ENCODE peak calls at places on chromosomes 3 and 15, in five cellular contexts. D is hepatocyte, Q is HCT116, Z is OCI-LY7, S is A549. T is an unnamed sample.

GRCh38 chr3:52838561-52839267 is 3.9 kb upstream of the MUSTN1 start:
- DNase-seq in D (no peak), Q (no peak), Z (no peak), S (no peak), T (no peak)

GRCh38 chr15:63350178-63350621 is 31.4 kb downstream of the CA12 start:
- DNase-seq in D (no peak), Q (no peak), Z (no peak), S (no peak), T (no peak)

GRCh38 chr15:54582863-54583643 is 604.8 kb downstream of the UNC13C start:
- DNase-seq in D (no peak), Q (no peak), Z (no peak), S (no peak), T (no peak)

GRCh38 chr3:26768068-26768651 is 145.6 kb downstream of the LRRC3B start:
- DNase-seq in D (no peak), Q (no peak), Z (no peak), S (no peak), T (no peak)

GRCh38 chr3:74214286-74214685 is 400.2 kb downstream of the CNTN3 start:
- DNase-seq in D (no peak), Q (no peak), Z (no peak), S (no peak), T (peak)

GRCh38 chr15:26767169-26767670 is 5.6 kb downstream of the GABRB3 start:
- DNase-seq in D (no peak), Q (no peak), Z (no peak), S (peak), T (no peak)

GRCh38 chr3:17401912-17402311 is 340.5 kb downstream of the TBC1D5 start:
- DNase-seq in D (no peak), Q (no peak), Z (no peak), S (no peak), T (no peak)

GRCh38 chr15:42608110-42608531 is 32.7 kb downstream of the STARD9 start:
- DNase-seq in D (no peak), Q (no peak), Z (peak), S (no peak), T (peak)

GRCh38 chr15:64249406-64249805 is 86.6 kb upstream of the PPIB start:
- DNase-seq in D (peak), Q (no peak), Z (no peak), S (no peak), T (peak)

GRCh38 chr3:194937751-194938358 is 252.2 kb downstream of the FAM43A start:
- DNase-seq in D (no peak), Q (no peak), Z (no peak), S (no peak), T (no peak)

GRCh38 chr3:122247087-122247824 is 63.8 kb downstream of the CASR start:
- DNase-seq in D (no peak), Q (no peak), Z (peak), S (no peak), T (no peak)

GRCh38 chr3:185688808-185689207 is 102.7 kb downstream of the SENP2 start:
- DNase-seq in D (peak), Q (peak), Z (no peak), S (peak), T (peak)

GRCh38 chr15:77753238-77753873 is 120.6 kb upstream of the LINGO1 start:
- DNase-seq in D (peak), Q (no peak), Z (peak), S (no peak), T (no peak)

GRCh38 chr3:170222647-170223541 is 670 bp downstream of the PRKCI start:
- DNase-seq in D (peak), Q (no peak), Z (peak), S (peak), T (no peak)

GRCh38 chr3:171399842-171400241 is 60.4 kb downstream of the TNIK start:
- DNase-seq in D (no peak), Q (no peak), Z (no peak), S (no peak), T (no peak)

GRCh38 chr3:108036401-108036800 is 54.4 kb downstream of the CD47 start:
- DNase-seq in D (no peak), Q (no peak), Z (no peak), S (no peak), T (no peak)

GRCh38 chr3:57956119-57956832 is 51.9 kb upstream of the FLNB start:
- DNase-seq in D (no peak), Q (no peak), Z (no peak), S (no peak), T (peak)

GRCh38 chr3:44924102-44925084 is 50.0 kb downstream of the TGM4 start:
- DNase-seq in D (no peak), Q (no peak), Z (no peak), S (no peak), T (peak)

GRCh38 chr15:74958908-74959642 is 2.5 kb upstream of the RPP25 start:
- DNase-seq in D (no peak), Q (no peak), Z (no peak), S (no peak), T (no peak)

GRCh38 chr3:36416660-36417059 is 36.4 kb downstream of the STAC start:
- DNase-seq in D (no peak), Q (no peak), Z (no peak), S (no peak), T (no peak)

GRCh38 chr3:54122802-54123537 is 618 bp downstream of the CACNA2D3 start:
- DNase-seq in D (no peak), Q (no peak), Z (no peak), S (no peak), T (no peak)

GRCh38 chr3:141810161-141810560 is 47.0 kb downstream of the GRK7 start:
- DNase-seq in D (no peak), Q (no peak), Z (no peak), S (no peak), T (no peak)

GRCh38 chr3:54134155-54134554 is 11.8 kb downstream of the CACNA2D3 start:
- DNase-seq in D (no peak), Q (no peak), Z (no peak), S (no peak), T (no peak)

GRCh38 chr15:39191871-39192281 is 389.0 kb upstream of the THBS1 start:
- DNase-seq in D (no peak), Q (no peak), Z (no peak), S (no peak), T (peak)

GRCh38 chr3:50163572-50163971 is 8.4 kb downstream of the SEMA3F start:
- DNase-seq in D (no peak), Q (no peak), Z (no peak), S (no peak), T (no peak)

GRCh38 chr3:150371741-150372254 is 36.3 kb upstream of the TSC22D2 start:
- DNase-seq in D (peak), Q (peak), Z (no peak), S (peak), T (peak)

GRCh38 chr3:100615684-100616083 is 6.3 kb downstream of the ADGRG7 start:
- DNase-seq in D (no peak), Q (no peak), Z (no peak), S (no peak), T (peak)

GRCh38 chr15:39792025-39792893 is 9.6 kb upstream of the FSIP1 start:
- DNase-seq in D (no peak), Q (no peak), Z (no peak), S (no peak), T (no peak)

GRCh38 chr15:44535509-44536297 is 1.2 kb upstream of the EIF3J start:
- DNase-seq in D (peak), Q (no peak), Z (peak), S (no peak), T (no peak)

GRCh38 chr3:115398481-115398880 is 224.8 kb upstream of the GAP43 start:
- DNase-seq in D (no peak), Q (no peak), Z (no peak), S (no peak), T (no peak)

GRCh38 chr3:37532168-37532567 is 329.5 kb upstream of the CTDSPL start:
- DNase-seq in D (no peak), Q (no peak), Z (no peak), S (no peak), T (no peak)

GRCh38 chr3:141769171-141769894 is 6.1 kb downstream of the GRK7 start:
- DNase-seq in D (no peak), Q (no peak), Z (no peak), S (no peak), T (peak)

GRCh38 chr3:69805491-69805890 is 66.2 kb downstream of the MITF start:
- DNase-seq in D (no peak), Q (no peak), Z (no peak), S (no peak), T (no peak)

GRCh38 chr3:153400641-153401040 is 238.6 kb downstream of the RAP2B start:
- DNase-seq in D (no peak), Q (no peak), Z (no peak), S (no peak), T (no peak)

GRCh38 chr15:56052389-56053045 is 59.1 kb upstream of the NEDD4 start:
- DNase-seq in D (peak), Q (peak), Z (peak), S (peak), T (peak)

GRCh38 chr3:129054605-129055104 is 5.9 kb upstream of the GP9 start:
- DNase-seq in D (peak), Q (no peak), Z (no peak), S (no peak), T (no peak)

GRCh38 chr15:57323299-57323805 is 53.0 kb upstream of the CGNL1 start:
- DNase-seq in D (no peak), Q (no peak), Z (no peak), S (no peak), T (no peak)

GRCh38 chr15:57323806-57324589 is 52.3 kb upstream of the CGNL1 start:
- DNase-seq in D (peak), Q (peak), Z (peak), S (peak), T (peak)

GRCh38 chr15:57324590-57324890 is 51.8 kb upstream of the CGNL1 start:
- DNase-seq in D (no peak), Q (no peak), Z (no peak), S (no peak), T (no peak)

GRCh38 chr15:57326196-57326595 is 50.1 kb upstream of the CGNL1 start:
- DNase-seq in D (no peak), Q (no peak), Z (no peak), S (no peak), T (no peak)

GRCh38 chr15:57324944-57325679 is 51.2 kb upstream of the CGNL1 start:
- DNase-seq in D (no peak), Q (no peak), Z (no peak), S (no peak), T (no peak)
- H3K4me2 ChIP-seq in D (no peak), Q (peak), Z (no peak), S (peak), T (no peak)

GRCh38 chr3:139811331-139811730 is 123.7 kb upstream of the CLSTN2 start:
- DNase-seq in D (no peak), Q (no peak), Z (no peak), S (no peak), T (peak)
- H3K4me2 ChIP-seq in D (no peak), Q (no peak), Z (no peak), S (no peak), T (peak)

DNA sequence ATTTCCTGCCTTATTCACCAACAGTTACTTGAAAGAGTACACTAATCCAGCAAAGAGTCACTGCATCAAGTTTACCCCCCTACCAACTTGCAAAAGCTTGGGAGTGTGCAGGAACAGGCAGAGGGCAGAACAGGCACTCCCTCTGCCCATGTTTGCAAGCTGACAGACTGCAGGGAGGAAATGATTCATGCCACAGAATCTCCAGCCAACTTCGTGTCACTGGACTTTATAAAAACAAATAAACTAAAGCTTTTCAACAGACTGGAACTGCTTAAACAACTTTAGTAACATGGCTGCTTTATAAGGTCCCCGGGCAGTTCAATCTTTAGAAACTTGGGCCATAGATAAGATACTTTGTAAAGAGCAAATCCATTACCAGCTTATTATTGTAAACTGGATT is 129.5 kb downstream of the THRB start:
- DNase-seq in D (peak), Q (peak), Z (no peak), S (peak), T (peak)
- H3K4me2 ChIP-seq in D (peak), Q (peak), Z (no peak), S (peak), T (peak)

GRCh38 chr3:32947466-32948238 is 3.8 kb upstream of the CCR4 start:
- DNase-seq in D (peak), Q (peak), Z (peak), S (peak), T (peak)
- H3K4me2 ChIP-seq in D (no peak), Q (peak), Z (no peak), S (no peak), T (no peak)

GRCh38 chr3:158771577-158771976 is 30.3 kb upstream of the MFSD1 start:
- DNase-seq in D (no peak), Q (no peak), Z (no peak), S (no peak), T (no peak)

GRCh38 chr3:158771018-158771350 is 30.9 kb upstream of the MFSD1 start:
- DNase-seq in D (no peak), Q (no peak), Z (no peak), S (no peak), T (no peak)

GRCh38 chr3:158768881-158769518 is 32.9 kb upstream of the MFSD1 start:
- DNase-seq in D (peak), Q (no peak), Z (no peak), S (no peak), T (peak)

GRCh38 chr3:158769519-158770253 is 32.2 kb upstream of the MFSD1 start:
- DNase-seq in D (no peak), Q (no peak), Z (no peak), S (no peak), T (no peak)

GRCh38 chr3:158770254-158771017 is 31.4 kb upstream of the MFSD1 start:
- DNase-seq in D (no peak), Q (no peak), Z (no peak), S (no peak), T (peak)
- H3K4me2 ChIP-seq in D (peak), Q (no peak), Z (no peak), S (peak), T (peak)